ENCODE peak calls at places on chromosome X, in seven cellular contexts. One of them, this sample, is unnamed.

GRCh38 chrX:9626379-9626778 is 139.3 kb downstream of the GPR143 start:
- DNase-seq in M059J: peak
- DNase-seq in activated CD8-positive, alpha-beta T cell treated with anti-CD3 and anti-CD28 coated beads for 36 hours: no peak
- DNase-seq in GM23248: no peak
- DNase-seq in lower lobe of right lung: no peak
- DNase-seq in transverse colon: no peak
- DNase-seq in IMR-90: peak
- DNase-seq in this sample: no peak

GRCh38 chrX:95318882-95319281 is 1365.8 kb upstream of the DIAPH2 start:
- DNase-seq in transverse colon: no peak
- DNase-seq in lower lobe of right lung: no peak
- DNase-seq in IMR-90: no peak
- DNase-seq in GM23248: peak
- DNase-seq in M059J: no peak
- DNase-seq in activated CD8-positive, alpha-beta T cell treated with anti-CD3 and anti-CD28 coated beads for 36 hours: no peak
- DNase-seq in this sample: no peak

GRCh38 chrX:135185795-135186443 is 14.7 kb upstream of the CT55 start:
- DNase-seq in IMR-90: peak
- DNase-seq in GM23248: peak
- DNase-seq in transverse colon: no peak
- DNase-seq in M059J: peak
- DNase-seq in lower lobe of right lung: no peak
- DNase-seq in activated CD8-positive, alpha-beta T cell treated with anti-CD3 and anti-CD28 coated beads for 36 hours: peak
- DNase-seq in this sample: peak

GRCh38 chrX:72569786-72570185 is 2.9 kb downstream of the HDAC8 start:
- DNase-seq in M059J: peak
- DNase-seq in lower lobe of right lung: no peak
- DNase-seq in IMR-90: peak
- DNase-seq in transverse colon: no peak
- DNase-seq in activated CD8-positive, alpha-beta T cell treated with anti-CD3 and anti-CD28 coated beads for 36 hours: peak
- DNase-seq in GM23248: peak
- DNase-seq in this sample: no peak

GRCh38 chrX:126819429-126819828 is at the start of gene PRR32:
- DNase-seq in activated CD8-positive, alpha-beta T cell treated with anti-CD3 and anti-CD28 coated beads for 36 hours: no peak
- DNase-seq in M059J: no peak
- DNase-seq in transverse colon: no peak
- DNase-seq in GM23248: no peak
- DNase-seq in IMR-90: no peak
- DNase-seq in lower lobe of right lung: no peak
- DNase-seq in this sample: no peak

GRCh38 chrX:24153175-24153795 is 3.8 kb downstream of the ZFX start:
- DNase-seq in lower lobe of right lung: no peak
- DNase-seq in IMR-90: no peak
- DNase-seq in transverse colon: no peak
- DNase-seq in activated CD8-positive, alpha-beta T cell treated with anti-CD3 and anti-CD28 coated beads for 36 hours: no peak
- DNase-seq in M059J: peak
- DNase-seq in GM23248: peak
- DNase-seq in this sample: no peak

GRCh38 chrX:15465896-15466651 is 27.1 kb downstream of the PIR start:
- DNase-seq in M059J: no peak
- DNase-seq in IMR-90: peak
- DNase-seq in activated CD8-positive, alpha-beta T cell treated with anti-CD3 and anti-CD28 coated beads for 36 hours: peak
- DNase-seq in lower lobe of right lung: no peak
- DNase-seq in GM23248: peak
- DNase-seq in transverse colon: no peak
- DNase-seq in this sample: no peak

GRCh38 chrX:154596290-154596929 is 11.5 kb downstream of the CTAG1A start:
- DNase-seq in lower lobe of right lung: no peak
- DNase-seq in transverse colon: no peak
- DNase-seq in GM23248: peak
- DNase-seq in M059J: peak
- DNase-seq in IMR-90: peak
- DNase-seq in activated CD8-positive, alpha-beta T cell treated with anti-CD3 and anti-CD28 coated beads for 36 hours: no peak
- DNase-seq in this sample: no peak

GRCh38 chrX:56975611-56976010 is 19.7 kb downstream of the SPIN3 start:
- DNase-seq in IMR-90: no peak
- DNase-seq in lower lobe of right lung: no peak
- DNase-seq in GM23248: peak
- DNase-seq in activated CD8-positive, alpha-beta T cell treated with anti-CD3 and anti-CD28 coated beads for 36 hours: no peak
- DNase-seq in M059J: peak
- DNase-seq in transverse colon: no peak
- DNase-seq in this sample: no peak

GRCh38 chrX:107581923-107582322 is 46.4 kb upstream of the PRPS1 start:
- DNase-seq in activated CD8-positive, alpha-beta T cell treated with anti-CD3 and anti-CD28 coated beads for 36 hours: no peak
- DNase-seq in GM23248: no peak
- DNase-seq in transverse colon: no peak
- DNase-seq in lower lobe of right lung: no peak
- DNase-seq in M059J: no peak
- DNase-seq in IMR-90: no peak
- DNase-seq in this sample: no peak

GRCh38 chrX:65932173-65933084 is 107.5 kb downstream of the VSIG4 start:
- DNase-seq in IMR-90: no peak
- DNase-seq in activated CD8-positive, alpha-beta T cell treated with anti-CD3 and anti-CD28 coated beads for 36 hours: peak
- DNase-seq in GM23248: no peak
- DNase-seq in transverse colon: peak
- DNase-seq in lower lobe of right lung: no peak
- DNase-seq in M059J: peak
- DNase-seq in this sample: no peak

GRCh38 chrX:79477691-79478090 is 110.6 kb upstream of the ITM2A start:
- DNase-seq in activated CD8-positive, alpha-beta T cell treated with anti-CD3 and anti-CD28 coated beads for 36 hours: no peak
- DNase-seq in GM23248: no peak
- DNase-seq in transverse colon: no peak
- DNase-seq in lower lobe of right lung: no peak
- DNase-seq in IMR-90: no peak
- DNase-seq in M059J: no peak
- DNase-seq in this sample: no peak

GRCh38 chrX:40151211-40152172 is 53.7 kb upstream of the BCOR start:
- DNase-seq in M059J: no peak
- DNase-seq in GM23248: no peak
- DNase-seq in transverse colon: no peak
- DNase-seq in IMR-90: no peak
- DNase-seq in activated CD8-positive, alpha-beta T cell treated with anti-CD3 and anti-CD28 coated beads for 36 hours: no peak
- DNase-seq in lower lobe of right lung: peak
- DNase-seq in this sample: no peak

GRCh38 chrX:112874140-112874539 is 33.5 kb upstream of the AMOT start:
- DNase-seq in GM23248: peak
- DNase-seq in IMR-90: peak
- DNase-seq in activated CD8-positive, alpha-beta T cell treated with anti-CD3 and anti-CD28 coated beads for 36 hours: no peak
- DNase-seq in lower lobe of right lung: no peak
- DNase-seq in M059J: peak
- DNase-seq in transverse colon: no peak
- DNase-seq in this sample: no peak

GRCh38 chrX:132435222-132435621 is 53.6 kb downstream of the MBNL3 start:
- DNase-seq in GM23248: peak
- DNase-seq in lower lobe of right lung: no peak
- DNase-seq in M059J: peak
- DNase-seq in transverse colon: no peak
- DNase-seq in activated CD8-positive, alpha-beta T cell treated with anti-CD3 and anti-CD28 coated beads for 36 hours: no peak
- DNase-seq in IMR-90: no peak
- DNase-seq in this sample: no peak